ENCODE peak calls at places on chromosome 10, in six cellular contexts. G is endodermal cell, I is hepatocyte, T is pancreas, K is tibial nerve, R is stomach. N is an unnamed sample.

GRCh38 chr10:86254526-86255174 is 111.9 kb downstream of the GRID1 start:
- DNase-seq in G (peak; percentile 52), I (no peak), T (no peak), K (no peak), R (no peak), N (no peak)

GRCh38 chr10:101110856-101111523 is 20.1 kb upstream of the TLX1 start:
- DNase-seq in G (peak; percentile 65), I (no peak), T (no peak), K (no peak), R (no peak), N (no peak)

GRCh38 chr10:5510281-5511072 is 11.1 kb upstream of the CALML5 start:
- DNase-seq in G (no peak), I (no peak), T (peak; percentile 13), K (no peak), R (no peak), N (peak; percentile 11)

GRCh38 chr10:4802711-4803487 is 23.1 kb upstream of the AKR1E2 start:
- DNase-seq in G (no peak), I (no peak), T (no peak), K (no peak), R (no peak), N (no peak)

GRCh38 chr10:114548662-114549061 is 109.4 kb downstream of the ABLIM1 start:
- DNase-seq in G (peak; percentile 82), I (peak; percentile 56), T (no peak), K (peak; percentile 40), R (peak; percentile 80), N (peak; percentile 79)

GRCh38 chr10:1544929-1545328 is 192.4 kb downstream of the ADARB2 start:
- DNase-seq in G (peak; percentile 9), I (no peak), T (no peak), K (no peak), R (no peak), N (no peak)

GRCh38 chr10:100993986-100994708 is 5.5 kb upstream of the LZTS2 start:
- DNase-seq in G (peak; percentile 78), I (peak; percentile 66), T (no peak), K (no peak), R (no peak), N (peak; percentile 61)

GRCh38 chr10:29519670-29520069 is 115.1 kb downstream of the SVIL start:
- DNase-seq in G (no peak), I (no peak), T (no peak), K (no peak), R (no peak), N (no peak)

GRCh38 chr10:125093199-125093841 is 67.0 kb downstream of the CTBP2 start:
- DNase-seq in G (no peak), I (peak; percentile 42), T (peak; percentile 37), K (peak; percentile 51), R (peak; percentile 32), N (peak; percentile 72)

GRCh38 chr10:79982861-79983260 is 34.0 kb upstream of the SFTPD start:
- DNase-seq in G (peak; percentile 48), I (no peak), T (no peak), K (no peak), R (no peak), N (no peak)

GRCh38 chr10:73209705-73210104 is 37.4 kb downstream of the DNAJC9 start:
- DNase-seq in G (no peak), I (no peak), T (no peak), K (no peak), R (no peak), N (peak; percentile 59)

GRCh38 chr10:99799613-99800012 is 17.2 kb downstream of the ABCC2 start:
- DNase-seq in G (peak; percentile 57), I (no peak), T (no peak), K (no peak), R (no peak), N (no peak)

GRCh38 chr10:15211464-15211979 is 43.0 kb upstream of the NMT2 start:
- DNase-seq in G (no peak), I (no peak), T (no peak), K (no peak), R (no peak), N (peak; percentile 86)

GRCh38 chr10:14416308-14416700 is 85.6 kb upstream of the FRMD4A start:
- DNase-seq in G (no peak), I (peak; percentile 23), T (no peak), K (no peak), R (no peak), N (peak; percentile 19)

GRCh38 chr10:13219685-13220670 is 14.2 kb downstream of the UCMA start:
- DNase-seq in G (peak; percentile 80), I (peak; percentile 32), T (no peak), K (no peak), R (peak; percentile 42), N (peak; percentile 4)

GRCh38 chr10:3877092-3878000 is 92.3 kb upstream of the KLF6 start:
- DNase-seq in G (peak; percentile 24), I (no peak), T (no peak), K (no peak), R (no peak), N (peak; percentile 26)

GRCh38 chr10:78049861-78050260 is 16.2 kb downstream of the RPS24 start:
- DNase-seq in G (no peak), I (no peak), T (no peak), K (no peak), R (no peak), N (no peak)

GRCh38 chr10:60429084-60429849 is 39.6 kb upstream of the ANK3 start:
- DNase-seq in G (no peak), I (no peak), T (no peak), K (no peak), R (no peak), N (peak; percentile 79)

GRCh38 chr10:12699258-12699700 is 302.2 kb downstream of the CCDC3 start:
- DNase-seq in G (no peak), I (peak; percentile 33), T (no peak), K (no peak), R (no peak), N (peak; percentile 63)

GRCh38 chr10:43671659-43672555 is 23.2 kb upstream of the ZNF32 start:
- DNase-seq in G (peak; percentile 85), I (peak; percentile 83), T (no peak), K (no peak), R (peak; percentile 60), N (peak; percentile 82)

GRCh38 chr10:88541116-88541626 is 41.9 kb downstream of the RNLS start:
- DNase-seq in G (no peak), I (no peak), T (no peak), K (no peak), R (no peak), N (no peak)

GRCh38 chr10:42754155-42755027 is 28.2 kb upstream of the BMS1 start:
- DNase-seq in G (peak; percentile 85), I (peak; percentile 53), T (peak; percentile 81), K (no peak), R (no peak), N (no peak)

GRCh38 chr10:110141747-110142625 is 65.4 kb upstream of the MXI1 start:
- DNase-seq in G (no peak), I (peak; percentile 27), T (peak; percentile 77), K (no peak), R (peak; percentile 84), N (no peak)

GRCh38 chr10:58266003-58266825 is 1.5 kb downstream of the IPMK start:
- DNase-seq in G (no peak), I (peak; percentile 55), T (no peak), K (no peak), R (no peak), N (peak; percentile 63)

GRCh38 chr10:31698169-31698890 is 230.3 kb downstream of the ARHGAP12 start:
- DNase-seq in G (no peak), I (peak; percentile 50), T (no peak), K (peak; percentile 48), R (no peak), N (peak; percentile 99)

GRCh38 chr10:129966370-129966769 is 2.3 kb upstream of the EBF3 start:
- DNase-seq in G (no peak), I (no peak), T (no peak), K (no peak), R (no peak), N (no peak)
- H3K4me3 ChIP-seq in G (no peak overlapping the region), I (no peak overlapping the region), T (no peak overlapping the region), K (no peak overlapping the region), R (no peak overlapping the region), N (no peak overlapping the region)

GRCh38 chr10:132325969-132326889 is 5.8 kb upstream of the LRRC27 start:
- DNase-seq in G (no peak), I (no peak), T (no peak), K (no peak), R (no peak), N (no peak)

GRCh38 chr10:132321726-132322125 is 10.3 kb upstream of the LRRC27 start:
- DNase-seq in G (no peak), I (no peak), T (no peak), K (no peak), R (no peak), N (no peak)

GRCh38 chr10:132319853-132320669 is 11.9 kb upstream of the LRRC27 start:
- DNase-seq in G (no peak), I (peak; percentile 62), T (no peak), K (no peak), R (no peak), N (peak; percentile 89)

GRCh38 chr10:132320776-132321469 is 11.1 kb upstream of the LRRC27 start:
- DNase-seq in G (no peak), I (no peak), T (no peak), K (no peak), R (no peak), N (no peak)

GRCh38 chr10:132322621-132323048 is 9.4 kb upstream of the LRRC27 start:
- DNase-seq in G (no peak), I (no peak), T (no peak), K (no peak), R (no peak), N (peak; percentile 60)
- TF ChIP-seq CTCF in G (peak; percentile 39), I (no peak), T (no peak), K (no peak), R (no peak), N (peak; percentile 28)

GRCh38 chr10:34815174-34816066 is at the start of gene PARD3:
- DNase-seq in G (peak; percentile 91), I (peak; percentile 88), T (peak; percentile 90), K (peak; percentile 26), R (peak; percentile 68), N (peak; percentile 54)
- H3K4me3 ChIP-seq in G (peak within 1 kb of the TSS; percentile 96), I (peak within 1 kb of the TSS; percentile 94), T (peak within 1 kb of the TSS; percentile 90), K (peak within 1 kb of the TSS; percentile 66), R (peak within 1 kb of the TSS; percentile 90), N (peak within 1 kb of the TSS; percentile 84)

GRCh38 chr10:122390271-122390670 is 15.8 kb downstream of the PLEKHA1 start:
- DNase-seq in G (no peak), I (no peak), T (no peak), K (no peak), R (no peak), N (no peak)

GRCh38 chr10:122390679-122391078 is 16.2 kb downstream of the PLEKHA1 start:
- DNase-seq in G (no peak), I (no peak), T (no peak), K (no peak), R (no peak), N (no peak)

GRCh38 chr10:122391875-122392274 is 17.4 kb downstream of the PLEKHA1 start:
- DNase-seq in G (no peak), I (no peak), T (no peak), K (no peak), R (no peak), N (peak; percentile 35)

GRCh38 chr10:122392835-122393234 is 18.3 kb downstream of the PLEKHA1 start:
- DNase-seq in G (no peak), I (no peak), T (no peak), K (no peak), R (no peak), N (no peak)

DNA sequence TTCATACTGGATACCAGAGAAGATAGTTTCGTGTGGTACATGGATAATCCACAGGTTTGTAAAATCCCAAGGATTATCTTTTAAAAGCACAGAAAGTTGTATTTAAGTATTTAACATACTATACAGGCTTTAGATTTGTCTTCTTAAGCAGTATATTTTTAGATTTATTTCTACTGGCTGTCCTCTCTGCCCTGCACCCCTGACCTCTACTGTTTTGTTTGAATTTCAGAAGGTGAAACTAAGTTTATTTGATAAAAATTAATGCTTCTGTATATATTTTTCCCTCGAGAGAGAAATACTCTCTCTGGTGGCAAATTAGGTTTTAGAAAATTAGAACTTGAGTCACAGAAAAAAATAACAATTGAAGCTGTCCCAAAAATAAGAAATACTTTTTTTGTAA is 18.8 kb downstream of the PLEKHA1 start:
- DNase-seq in G (no peak), I (no peak), T (no peak), K (no peak), R (no peak), N (no peak)
- TF ChIP-seq CTCF in G (no peak), I (no peak), T (no peak), K (no peak), R (no peak), N (no peak)

N was measured in fibroblast of the aortic adventitia.